ENCODE peak calls at places on chromosomes 2 and 18, in seven cellular contexts. G, B, Y, T, J, X and U are unnamed samples.

GRCh38 chr2:232539298-232540231 is at the start of gene CHRNG:
- DNase-seq in J (no peak), T (peak; percentile 70), Y (no peak), X (no peak), B (peak; percentile 49), G (no peak), U (no peak)

GRCh38 chr2:74249406-74250122 is 51.1 kb downstream of the MTHFD2 start:
- DNase-seq in Y (no peak), T (no peak), J (no peak), B (no peak), G (no peak), X (no peak), U (no peak)

GRCh38 chr18:23859466-23860352 is 154.8 kb upstream of the TTC39C start:
- DNase-seq in T (no peak), Y (no peak), X (no peak), G (no peak), B (no peak), J (no peak), U (no peak)

GRCh38 chr2:1607971-1608688 is 136.2 kb downstream of the PXDN start:
- DNase-seq in X (no peak), J (no peak), T (no peak), G (peak; percentile 92), B (peak; percentile 13), Y (no peak), U (no peak)

GRCh38 chr2:21381421-21381820 is 257.7 kb downstream of the TDRD15 start:
- DNase-seq in J (no peak), B (no peak), Y (no peak), X (no peak), G (no peak), T (no peak), U (no peak)

GRCh38 chr18:40012931-40013609 is 1942.0 kb upstream of the PIK3C3 start:
- DNase-seq in Y (no peak), J (no peak), T (no peak), G (no peak), B (no peak), X (no peak), U (no peak)

GRCh38 chr18:79698668-79699335 is 19.2 kb downstream of the CTDP1 start:
- DNase-seq in J (no peak), T (no peak), Y (no peak), B (no peak), G (no peak), X (no peak), U (no peak)

GRCh38 chr18:55404811-55405654 is 183.0 kb downstream of the TCF4 start:
- DNase-seq in X (no peak), B (no peak), G (no peak), T (no peak), J (no peak), Y (peak; percentile 84), U (no peak)

GRCh38 chr2:203431391-203432185 is 103.4 kb downstream of the ABI2 start:
- DNase-seq in T (no peak), J (no peak), Y (no peak), X (no peak), B (no peak), G (no peak), U (no peak)

GRCh38 chr2:240479111-240479501 is 43.6 kb downstream of the GPC1 start:
- DNase-seq in B (no peak), J (no peak), G (no peak), Y (no peak), X (no peak), T (peak; percentile 54), U (no peak)

GRCh38 chr2:241935314-241935713 is 65.8 kb downstream of the RTP5 start:
- DNase-seq in B (no peak), Y (peak; percentile 44), X (no peak), T (no peak), G (peak; percentile 8), J (no peak), U (no peak)

GRCh38 chr2:68316091-68316490 is 3.7 kb downstream of the CNRIP1 start:
- DNase-seq in Y (no peak), X (no peak), J (no peak), G (no peak), B (no peak), T (no peak), U (no peak)

GRCh38 chr2:43343573-43344304 is 117.3 kb upstream of the ZFP36L2 start:
- DNase-seq in G (peak; percentile 70), J (peak; percentile 70), T (no peak), Y (peak; percentile 93), X (no peak), B (no peak), U (no peak)

GRCh38 chr2:176817061-176817565 is 395.5 kb upstream of the HNRNPA3 start:
- DNase-seq in J (no peak), B (no peak), Y (no peak), T (no peak), X (no peak), G (no peak), U (no peak)

GRCh38 chr2:80303006-80303741 is 1.4 kb downstream of the LRRTM1 start:
- DNase-seq in G (no peak), Y (no peak), B (no peak), X (no peak), J (no peak), T (peak; percentile 65), U (no peak)

GRCh38 chr2:112253261-112253807 is 1.5 kb downstream of the ZC3H8 start:
- DNase-seq in Y (no peak), J (no peak), T (no peak), X (no peak), G (no peak), B (no peak), U (no peak)

GRCh38 chr18:26133652-26134051 is at the start of gene PSMA8:
- DNase-seq in X (peak; percentile 15), T (peak; percentile 40), J (peak; percentile 17), G (no peak), B (no peak), Y (peak; percentile 26), U (peak; percentile 82)

GRCh38 chr18:7084766-7085080 is 32.9 kb downstream of the LAMA1 start:
- DNase-seq in T (no peak), J (no peak), Y (peak; percentile 90), X (no peak), B (no peak), G (peak; percentile 86), U (no peak)
- H3K27me3 ChIP-seq in T (no peaks in the 10 kb centered on the region), J (no peaks in the 10 kb centered on the region), Y (no peaks in the 10 kb centered on the region), X (no peaks in the 10 kb centered on the region), B (no peaks in the 10 kb centered on the region), G (no peaks in the 10 kb centered on the region), U (no peaks in the 10 kb centered on the region)

DNA sequence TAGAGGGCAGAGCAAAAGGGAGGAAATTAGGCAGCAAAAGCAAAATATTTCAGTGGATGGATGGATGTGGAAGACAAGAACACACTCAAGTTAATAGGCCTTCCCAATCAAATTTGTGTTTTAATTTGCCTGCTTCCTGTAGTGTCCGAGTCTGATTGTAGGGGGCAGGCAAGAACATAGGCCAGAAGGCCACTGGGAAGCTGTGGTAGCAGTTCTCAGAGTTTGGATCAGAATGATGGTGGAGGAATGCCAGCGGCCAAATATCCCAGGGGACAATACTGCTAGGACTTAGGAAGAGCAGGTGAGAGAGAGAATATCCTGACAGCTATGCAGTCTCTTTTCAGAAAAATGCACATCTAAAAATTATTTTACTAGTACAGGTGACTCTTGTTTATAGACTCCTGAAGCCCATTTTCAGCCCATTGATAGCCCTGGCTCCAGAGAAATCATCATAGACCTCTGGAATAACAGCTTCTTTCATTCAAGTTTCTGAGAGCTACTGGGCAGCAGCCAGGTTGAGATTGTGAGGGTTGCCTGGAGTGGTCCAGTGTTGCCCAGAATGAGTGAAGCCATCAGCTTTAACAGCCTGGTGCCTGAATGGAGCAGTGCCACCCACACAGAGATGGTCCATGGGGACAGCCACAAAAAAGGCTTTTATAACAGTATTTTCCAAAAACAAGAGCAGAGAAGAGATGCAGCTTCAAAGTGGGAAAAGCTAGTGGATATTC is 19.1 kb upstream of the SERPINE2 start:
- DNase-seq in Y (no peak), G (no peak), T (no peak), J (no peak), B (no peak), X (no peak), U (no peak)
- TF ChIP-seq CTCF in Y (peak; percentile 22), G (no peak), T (no peak), J (no peak), B (no peak), X (no peak), U (no peak)

GRCh38 chr18:9712130-9712577 is 4.1 kb downstream of the RAB31 start:
- DNase-seq in G (no peak), X (no peak), J (no peak), B (no peak), T (no peak), Y (no peak), U (no peak)

GRCh38 chr18:9710037-9710436 is 1.9 kb downstream of the RAB31 start:
- DNase-seq in X (no peak), J (no peak), T (no peak), B (no peak), G (no peak), Y (no peak), U (no peak)

GRCh38 chr18:9712606-9713005 is 4.5 kb downstream of the RAB31 start:
- DNase-seq in X (no peak), Y (peak; percentile 57), T (no peak), J (no peak), G (no peak), B (no peak), U (no peak)

GRCh38 chr18:9708882-9709877 is 1.1 kb downstream of the RAB31 start:
- DNase-seq in Y (peak; percentile 69), X (no peak), B (no peak), T (no peak), G (no peak), J (peak; percentile 26), U (peak; percentile 63)

GRCh38 chr18:9711361-9712129 is 3.4 kb downstream of the RAB31 start:
- DNase-seq in X (no peak), T (no peak), B (no peak), Y (no peak), G (no peak), J (no peak), U (peak; percentile 61)
- H3K27me3 ChIP-seq in X (peaks cover 65% of the 10 kb centered on the region), T (no peaks in the 10 kb centered on the region), B (peaks cover 11% of the 10 kb centered on the region), Y (peaks cover 6% of the 10 kb centered on the region), G (no peaks in the 10 kb centered on the region), J (peaks cover 38% of the 10 kb centered on the region), U (no peaks in the 10 kb centered on the region)

DNA sequence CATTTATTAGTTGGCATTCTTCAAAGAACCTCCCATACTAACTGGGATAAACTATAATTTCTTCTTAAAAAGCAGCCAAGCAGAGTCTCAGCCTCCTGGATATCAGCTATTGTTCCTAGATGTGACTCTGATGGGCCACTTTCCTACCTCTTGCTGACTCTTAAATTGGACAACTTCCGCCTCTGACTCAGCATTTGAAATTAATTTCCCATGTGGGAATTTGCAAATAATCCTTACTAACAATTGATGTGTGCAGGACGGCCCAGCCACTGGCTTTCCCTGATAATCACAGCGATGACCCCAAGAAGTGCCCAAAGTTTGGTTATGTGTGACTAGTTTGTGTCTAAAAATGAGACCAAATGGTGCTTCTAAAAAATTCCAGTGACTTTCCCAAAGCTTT is 5.6 kb upstream of the REV1 start:
- DNase-seq in G (no peak), T (no peak), Y (no peak), X (no peak), J (no peak), B (no peak), U (no peak)
- TF ChIP-seq CTCF in G (no peak), T (no peak), Y (no peak), X (no peak), J (no peak), B (no peak), U (no peak)